ENCODE peak calls at places on chromosomes 3 and 15, in ten cellular contexts. F is stimulated activated CD4-positive, alpha-beta T cell treated with anti-CD3 and anti-CD28 coated beads, Interleukin-12 subunit alpha, Interleukin-12 subunit beta, amount 100 ng/mL, for 24 hours; Y is fibroblast of the aortic adventitia; V is cardiac fibroblast; N is GM19239; J is HS-27A; Z is activated T-cell treated with anti-CD3 and anti-CD28 coated beads for 1 hour; W is kidney tubule cell; A is nephron progenitor cell; G is stimulated activated CD8-positive, alpha-beta memory T cell treated with anti-CD3 and anti-CD28 coated beads, Interleukin-4, amount 100 ng/mL, for 4 hours. D is an unnamed sample.

GRCh38 chr15:100338971-100339444 is 2.8 kb downstream of the ADAMTS17 start:
- DNase-seq in J (no peak), Z (peak), Y (peak), G (no peak), V (peak), N (no peak), W (peak), F (no peak), A (peak), D (no peak)

GRCh38 chr3:21447471-21448205 is 303.4 kb downstream of the ZNF385D start:
- DNase-seq in N (no peak), A (no peak), J (peak), Z (no peak), F (no peak), W (peak), G (no peak), Y (peak), V (peak), D (no peak)

GRCh38 chr15:29668120-29668602 is 154.1 kb downstream of the TJP1 start:
- DNase-seq in W (peak), Y (peak), A (peak), F (no peak), V (peak), J (no peak), G (no peak), N (peak), Z (no peak), D (no peak)

GRCh38 chr15:95604634-95605036 is 725.9 kb upstream of the NR2F2 start:
- DNase-seq in W (peak), Y (peak), F (no peak), N (no peak), Z (no peak), V (peak), A (no peak), J (peak), G (no peak), D (no peak)

GRCh38 chr15:36808401-36809160 is 229.2 kb downstream of the CDIN1 start:
- DNase-seq in Z (no peak), N (no peak), V (peak), W (peak), A (no peak), G (no peak), F (no peak), J (no peak), Y (peak), D (no peak)

GRCh38 chr3:105369501-105370371 is 3.0 kb downstream of the ALCAM start:
- DNase-seq in J (no peak), W (peak), V (peak), A (peak), F (peak), G (no peak), Z (no peak), N (no peak), Y (peak), D (peak)

GRCh38 chr15:91055548-91056331 is 33.3 kb upstream of the VPS33B start:
- DNase-seq in Y (peak), G (no peak), V (peak), N (peak), W (peak), A (peak), Z (no peak), F (no peak), J (peak), D (no peak)

GRCh38 chr3:151431940-151432339 is 28.9 kb downstream of the IGSF10 start:
- DNase-seq in A (no peak), J (peak), F (no peak), Z (no peak), G (no peak), N (no peak), V (peak), W (peak), Y (peak), D (no peak)

GRCh38 chr3:124263168-124263567 is 271.2 kb upstream of the ROPN1 start:
- DNase-seq in G (no peak), Z (no peak), W (peak), N (no peak), F (no peak), J (peak), V (peak), A (no peak), Y (peak), D (no peak)

GRCh38 chr15:74218172-74218885 is 15.7 kb upstream of the STRA6 start:
- DNase-seq in A (no peak), V (no peak), N (no peak), F (no peak), J (no peak), Z (no peak), Y (no peak), G (no peak), W (no peak), D (no peak)

GRCh38 chr3:107238787-107239186 is 138.5 kb upstream of the CCDC54 start:
- DNase-seq in J (no peak), G (no peak), Y (no peak), F (no peak), A (no peak), Z (no peak), N (no peak), W (no peak), V (no peak), D (no peak)

GRCh38 chr15:43872416-43873020 is 45.7 kb downstream of the WDR76 start:
- DNase-seq in F (no peak), N (peak), A (peak), J (peak), W (peak), V (peak), G (no peak), Z (no peak), Y (peak), D (peak)

GRCh38 chr3:191358929-191359328 is 28.6 kb upstream of the UTS2B start:
- DNase-seq in N (no peak), G (no peak), J (no peak), Y (no peak), A (no peak), Z (no peak), F (no peak), V (no peak), W (no peak), D (no peak)

GRCh38 chr3:126544596-126545281 is 14.0 kb downstream of the C3orf22 start:
- DNase-seq in A (no peak), Y (no peak), G (no peak), J (no peak), W (no peak), N (no peak), F (no peak), V (no peak), Z (no peak), D (no peak)

GRCh38 chr3:151960956-151961580 is 87.6 kb downstream of the SUCNR1 start:
- DNase-seq in A (no peak), F (no peak), Y (no peak), W (no peak), Z (no peak), V (no peak), N (no peak), J (no peak), G (no peak), D (no peak)

GRCh38 chr3:41898631-41899030 is 63.3 kb downstream of the ULK4 start:
- DNase-seq in J (no peak), Y (no peak), V (no peak), Z (no peak), N (no peak), G (no peak), F (no peak), A (no peak), W (no peak), D (no peak)

GRCh38 chr3:63933459-63933858 is 21.3 kb upstream of the SCAANT1 start:
- DNase-seq in J (no peak), V (no peak), Y (no peak), G (no peak), W (no peak), N (no peak), F (no peak), Z (no peak), A (no peak), D (peak)

GRCh38 chr15:72037321-72037720 is 80.6 kb downstream of the MYO9A start:
- DNase-seq in V (no peak), G (no peak), F (no peak), Y (no peak), J (no peak), W (peak), N (no peak), A (no peak), Z (no peak), D (no peak)

GRCh38 chr3:195270350-195271115 is 426 bp downstream of the XXYLT1 start:
- DNase-seq in W (peak), Z (no peak), A (peak), J (peak), V (peak), Y (peak), N (peak), F (no peak), G (no peak), D (peak)

GRCh38 chr3:64859625-64860590 is 172.1 kb upstream of the ADAMTS9 start:
- DNase-seq in F (no peak), A (no peak), Y (no peak), N (no peak), V (peak), J (no peak), W (peak), G (no peak), Z (no peak), D (no peak)

GRCh38 chr3:13301295-13301987 is 118.7 kb downstream of the NUP210 start:
- DNase-seq in Z (no peak), Y (peak), A (peak), N (no peak), G (no peak), F (no peak), W (peak), J (no peak), V (peak), D (no peak)

GRCh38 chr15:64583519-64583918 is 123.1 kb downstream of the ZNF609 start:
- DNase-seq in F (no peak), Y (no peak), W (no peak), V (no peak), A (no peak), N (no peak), Z (no peak), J (no peak), G (no peak), D (no peak)

GRCh38 chr3:138569090-138569489 is 25.0 kb downstream of the CEP70 start:
- DNase-seq in Y (no peak), G (no peak), A (no peak), W (peak), N (no peak), J (peak), F (no peak), Z (no peak), V (no peak), D (no peak)

GRCh38 chr15:81858136-81858535 is 187.7 kb downstream of the MEX3B start:
- DNase-seq in V (no peak), J (no peak), F (no peak), Z (no peak), G (no peak), N (no peak), Y (no peak), W (no peak), A (no peak), D (no peak)

GRCh38 chr15:68298882-68299381 is 21.4 kb downstream of the FEM1B start:
- DNase-seq in V (no peak), N (peak), A (no peak), Y (peak), G (no peak), F (no peak), Z (no peak), W (no peak), J (no peak), D (peak)

GRCh38 chr3:299590-300301 is 103.2 kb downstream of the CHL1 start:
- DNase-seq in N (no peak), Y (no peak), F (no peak), A (no peak), G (no peak), W (no peak), J (no peak), V (no peak), Z (no peak), D (no peak)

GRCh38 chr3:193046369-193046768 is 128.7 kb upstream of the MB21D2 start:
- DNase-seq in V (no peak), Y (no peak), F (no peak), J (no peak), A (no peak), G (no peak), N (no peak), Z (no peak), W (no peak), D (no peak)

GRCh38 chr3:114480442-114480841 is 186.6 kb downstream of the TIGIT start:
- DNase-seq in J (no peak), Y (peak), V (peak), G (no peak), F (no peak), W (no peak), N (no peak), Z (no peak), A (no peak), D (no peak)

GRCh38 chr3:46712191-46713047 is 5.2 kb downstream of the PRSS50 start:
- DNase-seq in A (no peak), V (no peak), J (no peak), G (no peak), N (no peak), Z (no peak), F (no peak), W (no peak), Y (no peak), D (no peak)

GRCh38 chr3:11096266-11097135 is 57.8 kb upstream of the HRH1 start:
- DNase-seq in A (peak), Z (peak), G (peak), N (no peak), W (peak), V (peak), Y (peak), F (peak), J (peak), D (no peak)

GRCh38 chr15:48447657-48448056 is 116.4 kb downstream of the DUT start:
- DNase-seq in A (no peak), V (no peak), J (peak), F (no peak), Z (no peak), G (no peak), W (peak), N (no peak), Y (peak), D (no peak)

GRCh38 chr15:90020041-90020735 is 19.1 kb downstream of the ZNF710 start:
- DNase-seq in A (no peak), G (no peak), W (no peak), F (no peak), N (no peak), Y (no peak), J (no peak), V (no peak), Z (no peak), D (no peak)

GRCh38 chr3:157120071-157120892 is 39.7 kb downstream of the CCNL1 start:
- DNase-seq in Y (no peak), Z (no peak), V (no peak), A (no peak), J (no peak), F (no peak), G (no peak), W (no peak), N (no peak), D (no peak)

GRCh38 chr3:152073267-152073666 is 195.5 kb upstream of the MBNL1 start:
- DNase-seq in F (no peak), A (no peak), Z (no peak), N (no peak), J (peak), G (no peak), V (peak), Y (peak), W (peak), D (no peak)

GRCh38 chr15:56052389-56053045 is 59.1 kb upstream of the NEDD4 start:
- DNase-seq in F (no peak), G (no peak), Y (peak), Z (no peak), J (no peak), A (no peak), V (peak), W (peak), N (peak), D (no peak)

GRCh38 chr3:78905700-78906099 is 862.1 kb downstream of the ROBO1 start:
- DNase-seq in W (no peak), Y (no peak), G (no peak), Z (no peak), J (no peak), N (no peak), V (no peak), F (no peak), A (no peak), D (no peak)

GRCh38 chr3:134354612-134355275 is 19.5 kb downstream of the AMOTL2 start:
- DNase-seq in A (no peak), V (no peak), N (no peak), J (no peak), Y (peak), W (no peak), G (no peak), F (no peak), Z (no peak), D (no peak)

GRCh38 chr15:90240856-90241255 is 6.8 kb downstream of the GDPGP1 start:
- DNase-seq in Z (no peak), W (no peak), F (no peak), Y (no peak), J (no peak), N (no peak), V (no peak), G (no peak), A (no peak), D (no peak)

GRCh38 chr3:195247863-195248189 is 23.1 kb downstream of the XXYLT1 start:
- DNase-seq in G (no peak), W (no peak), J (no peak), N (no peak), A (no peak), V (no peak), Y (no peak), F (no peak), Z (no peak), D (no peak)

D was measured in naive B cell.